ENCODE peak calls at places on chromosomes 4 and X, in five cellular contexts. K is T-cell, Q is iris pigment epithelial cell, W is memory B cell, U is fibroblast of lung. S is an unnamed sample.
A peak's percentile ranks its signal among the peaks of the same experiment; 100 is the strongest.

GRCh38 chr4:80271806-80272205 is 5.3 kb downstream of the FGF5 start:
- DNase-seq in W (no peak), U (no peak), K (no peak), Q (peak; percentile 21), S (no peak)

GRCh38 chr4:8306511-8307021 is 37.0 kb downstream of the HTRA3 start:
- DNase-seq in U (no peak), W (no peak), K (no peak), Q (no peak), S (no peak)

GRCh38 chr4:134952775-134953174 is 751.2 kb upstream of the PABPC4L start:
- DNase-seq in K (no peak), W (no peak), U (no peak), Q (no peak), S (no peak)

GRCh38 chr4:176387571-176387970 is 67.8 kb downstream of the SPCS3 start:
- DNase-seq in U (no peak), K (no peak), Q (no peak), W (no peak), S (no peak)

GRCh38 chrX:150513564-150513963 is 54.9 kb upstream of the MTM1 start:
- DNase-seq in Q (no peak), W (no peak), U (no peak), K (no peak), S (no peak)

GRCh38 chr4:42397635-42398447 is 553 bp downstream of the SHISA3 start:
- DNase-seq in Q (peak; percentile 31), W (peak; percentile 8), K (no peak), U (peak; percentile 37), S (no peak)

GRCh38 chr4:1981251-1982055 is 27.3 kb downstream of the NELFA start:
- DNase-seq in W (no peak), U (no peak), K (no peak), Q (peak; percentile 15), S (no peak)

GRCh38 chrX:15087747-15088146 is 182.1 kb downstream of the ASB9 start:
- DNase-seq in Q (no peak), K (no peak), U (no peak), W (no peak), S (no peak)

GRCh38 chr4:36208884-36209473 is 35.3 kb downstream of the ARAP2 start:
- DNase-seq in K (peak; percentile 57), W (no peak), Q (no peak), U (no peak), S (no peak)

GRCh38 chr4:69058410-69059059 is 37.7 kb upstream of the UGT2B7 start:
- DNase-seq in K (no peak), Q (no peak), U (no peak), W (no peak), S (no peak)

GRCh38 chr4:1667273-1667672 is 16.8 kb downstream of the FAM53A start:
- DNase-seq in W (no peak), K (no peak), U (no peak), Q (no peak), S (no peak)

GRCh38 chrX:50913520-50913919 is 3.0 kb downstream of the BMP15 start:
- DNase-seq in Q (no peak), U (no peak), W (no peak), K (no peak), S (no peak)

GRCh38 chrX:109714340-109714958 is 18.6 kb downstream of the ACSL4 start:
- DNase-seq in Q (peak; percentile 83), U (peak; percentile 87), W (no peak), K (no peak), S (no peak)

GRCh38 chr4:75432683-75433082 is 81.5 kb downstream of the RCHY1 start:
- DNase-seq in U (peak; percentile 5), W (no peak), Q (peak; percentile 43), K (no peak), S (no peak)

GRCh38 chr4:26861434-26862186 is 969 bp downstream of the STIM2 start:
- DNase-seq in W (peak; percentile 80), Q (peak; percentile 76), K (peak; percentile 82), U (peak; percentile 71), S (no peak)

GRCh38 chr4:78885598-78885997 is 53.6 kb downstream of the PAQR3 start:
- DNase-seq in K (no peak), Q (no peak), W (no peak), U (peak; percentile 64), S (no peak)

GRCh38 chrX:19198448-19198847 is 76.2 kb upstream of the ADGRG2 start:
- DNase-seq in W (no peak), K (no peak), U (peak; percentile 16), Q (no peak), S (no peak)

GRCh38 chrX:17944833-17945497 is 83.9 kb upstream of the RAI2 start:
- DNase-seq in U (no peak), W (no peak), Q (peak; percentile 0), K (no peak), S (no peak)

GRCh38 chr4:155433636-155434360 is 57.0 kb upstream of the MAP9 start:
- DNase-seq in Q (peak; percentile 80), U (peak; percentile 36), K (no peak), W (no peak), S (no peak)

GRCh38 chrX:117972681-117973080 is 143.9 kb downstream of the KLHL13 start:
- DNase-seq in K (no peak), U (peak; percentile 40), Q (no peak), W (no peak), S (no peak)

GRCh38 chr4:1793496-1793840 is 375 bp downstream of the FGFR3 start:
- DNase-seq in K (no peak), Q (peak; percentile 28), U (peak; percentile 12), W (no peak), S (no peak)

GRCh38 chr4:78545275-78546246 is 6.0 kb upstream of the ANXA3 start:
- DNase-seq in U (peak; percentile 66), W (no peak), Q (no peak), K (no peak), S (no peak)

GRCh38 chr4:139817657-139818452 is 152.2 kb downstream of the MGST2 start:
- DNase-seq in K (no peak), U (no peak), W (no peak), Q (no peak), S (no peak)

GRCh38 chr4:182201871-182202270 is 41.3 kb upstream of the TENM3 start:
- DNase-seq in W (no peak), K (no peak), U (peak; percentile 59), Q (no peak), S (no peak)

GRCh38 chrX:119734897-119735339 is 23.5 kb upstream of the SOWAHD start:
- DNase-seq in Q (no peak), U (no peak), W (no peak), K (no peak), S (no peak)

GRCh38 chr4:113682730-113683129 is 78.8 kb downstream of the CAMK2D start:
- DNase-seq in U (peak; percentile 77), Q (peak; percentile 73), K (no peak), W (no peak), S (no peak)

GRCh38 chrX:362937-363620 is 23.6 kb downstream of the PPP2R3B start:
- DNase-seq in K (no peak), U (no peak), Q (no peak), W (no peak), S (no peak)

GRCh38 chr4:157806176-157806575 is 366.6 kb downstream of the GASK1B start:
- DNase-seq in K (no peak), Q (no peak), W (no peak), U (no peak), S (no peak)

GRCh38 chr4:180923476-180923875 is 1319.7 kb upstream of the TENM3 start:
- DNase-seq in U (peak; percentile 85), K (no peak), W (no peak), Q (peak; percentile 12), S (no peak)

GRCh38 chr4:123144626-123145025 is 222.2 kb upstream of the NUDT6 start:
- DNase-seq in W (no peak), U (no peak), Q (no peak), K (no peak), S (no peak)

GRCh38 chrX:21798677-21799219 is 40.7 kb upstream of the MBTPS2 start:
- DNase-seq in W (no peak), K (no peak), Q (peak; percentile 74), U (peak; percentile 93), S (no peak)

GRCh38 chr4:140095694-140096482 is 58.1 kb downstream of the MAML3 start:
- DNase-seq in U (peak; percentile 100), Q (peak; percentile 99), K (peak; percentile 65), W (no peak), S (peak; percentile 89)

GRCh38 chrX:116490091-116490490 is 27.3 kb upstream of the CT83 start:
- DNase-seq in K (no peak), U (no peak), Q (no peak), W (no peak), S (no peak)

GRCh38 chrX:31266172-31267076 is 194.6 kb upstream of the FTHL17 start:
- DNase-seq in U (peak; percentile 28), W (peak; percentile 27), K (no peak), Q (peak; percentile 33), S (no peak)

GRCh38 chrX:19107035-19107434 is 15.2 kb downstream of the ADGRG2 start:
- DNase-seq in U (no peak), Q (no peak), W (no peak), K (no peak), S (no peak)

GRCh38 chr4:2489081-2489805 is 20.3 kb downstream of the RNF4 start:
- DNase-seq in Q (no peak), W (no peak), K (no peak), U (no peak), S (no peak)